ENCODE peak calls at places on chromosome 18, in four cellular contexts. S is cardiac muscle cell; B is effector memory CD8-positive, alpha-beta T cell; A is AG09309. U is an unnamed sample.
A peak's percentile ranks its signal among the peaks of the same experiment; 100 is the strongest.

GRCh38 chr18:79413901-79414300 is 18.2 kb downstream of the NFATC1 start:
- DNase-seq in B (no peak), A (no peak), S (no peak), U (no peak)

GRCh38 chr18:34838669-34839068 is 128.6 kb downstream of the DTNA start:
- DNase-seq in S (no peak), B (no peak), A (no peak), U (no peak)

GRCh38 chr18:5253910-5254309 is 41.6 kb downstream of the ZBTB14 start:
- DNase-seq in A (no peak), B (no peak), S (no peak), U (no peak)

GRCh38 chr18:79542876-79543750 is 136.5 kb upstream of the CTDP1 start:
- DNase-seq in B (no peak), S (no peak), A (no peak), U (no peak)

GRCh38 chr18:28457784-28458183 is 280.9 kb upstream of the CDH2 start:
- DNase-seq in S (no peak), B (no peak), A (no peak), U (no peak)

GRCh38 chr18:50313873-50314460 is 26.5 kb upstream of the CXXC1 start:
- DNase-seq in B (no peak), A (no peak), S (no peak), U (no peak)

GRCh38 chr18:9862686-9863085 is 23.1 kb upstream of the TXNDC2 start:
- DNase-seq in S (no peak), B (no peak), A (no peak), U (no peak)

GRCh38 chr18:41940506-41941215 is 14.4 kb upstream of the PIK3C3 start:
- DNase-seq in B (no peak), A (peak; percentile 77), S (peak; percentile 91), U (no peak)

GRCh38 chr18:77103181-77103875 is 29.3 kb downstream of the MBP start:
- DNase-seq in A (no peak), B (no peak), S (peak; percentile 81), U (no peak)

GRCh38 chr18:49001587-49001986 is 50.8 kb upstream of the SMAD7 start:
- DNase-seq in B (no peak), S (no peak), A (no peak), U (no peak)

U was measured in HEK293T.